ENCODE peak calls at places on chromosomes 13 and 19, in eight cellular contexts. One of them, this sample, is unnamed.

GRCh38 chr13:95926231-95926630 is 127.0 kb downstream of the UGGT2 start:
- DNase-seq in heart right ventricle: no peak
- DNase-seq in cerebellar nuclear complex: no peak
- DNase-seq in transverse colon: no peak
- DNase-seq in AG09309: no peak
- DNase-seq in SJSA1: no peak
- DNase-seq in EL: no peak
- DNase-seq in islet precursor cell: no peak
- DNase-seq in this sample: no peak

GRCh38 chr13:49459580-49459979 is 15.5 kb downstream of the SETDB2 start:
- DNase-seq in SJSA1: no peak
- DNase-seq in heart right ventricle: no peak
- DNase-seq in cerebellar nuclear complex: no peak
- DNase-seq in islet precursor cell: no peak
- DNase-seq in EL: no peak
- DNase-seq in transverse colon: no peak
- DNase-seq in AG09309: no peak
- DNase-seq in this sample: no peak

GRCh38 chr19:1248454-1249297 is at the start of gene MIDN:
- DNase-seq in AG09309: no peak
- DNase-seq in heart right ventricle: peak; percentile 89
- DNase-seq in EL: peak; percentile 89
- DNase-seq in islet precursor cell: peak; percentile 89
- DNase-seq in transverse colon: peak; percentile 88
- DNase-seq in cerebellar nuclear complex: no peak
- DNase-seq in SJSA1: peak; percentile 96
- DNase-seq in this sample: peak; percentile 93

GRCh38 chr19:29605653-29606419 is at the start of gene POP4:
- DNase-seq in islet precursor cell: peak; percentile 97
- DNase-seq in heart right ventricle: peak; percentile 98
- DNase-seq in cerebellar nuclear complex: peak; percentile 59
- DNase-seq in EL: peak; percentile 94
- DNase-seq in AG09309: peak; percentile 72
- DNase-seq in transverse colon: peak; percentile 98
- DNase-seq in SJSA1: peak; percentile 90
- DNase-seq in this sample: peak; percentile 98

GRCh38 chr19:3509566-3509989 is 3.5 kb downstream of the FZR1 start:
- DNase-seq in EL: peak; percentile 59
- DNase-seq in heart right ventricle: no peak
- DNase-seq in islet precursor cell: peak; percentile 91
- DNase-seq in transverse colon: no peak
- DNase-seq in AG09309: no peak
- DNase-seq in cerebellar nuclear complex: no peak
- DNase-seq in SJSA1: peak; percentile 47
- DNase-seq in this sample: no peak

GRCh38 chr19:58575183-58576041 is 2.3 kb upstream of the MZF1 start:
- DNase-seq in transverse colon: peak; percentile 89
- DNase-seq in islet precursor cell: peak; percentile 95
- DNase-seq in heart right ventricle: peak; percentile 91
- DNase-seq in EL: peak; percentile 91
- DNase-seq in cerebellar nuclear complex: no peak
- DNase-seq in AG09309: peak; percentile 49
- DNase-seq in SJSA1: peak; percentile 99
- DNase-seq in this sample: peak; percentile 97

GRCh38 chr13:47306991-47307390 is 410.1 kb upstream of the HTR2A start:
- DNase-seq in AG09309: no peak
- DNase-seq in SJSA1: no peak
- DNase-seq in EL: no peak
- DNase-seq in heart right ventricle: no peak
- DNase-seq in transverse colon: no peak
- DNase-seq in cerebellar nuclear complex: no peak
- DNase-seq in islet precursor cell: peak; percentile 70
- DNase-seq in this sample: no peak

GRCh38 chr19:17289489-17289888 is 7.8 kb downstream of the ANKLE1 start:
- DNase-seq in EL: peak; percentile 84
- DNase-seq in heart right ventricle: peak; percentile 77
- DNase-seq in transverse colon: peak; percentile 71
- DNase-seq in AG09309: peak; percentile 61
- DNase-seq in islet precursor cell: peak; percentile 93
- DNase-seq in SJSA1: peak; percentile 20
- DNase-seq in cerebellar nuclear complex: no peak
- DNase-seq in this sample: peak; percentile 77

GRCh38 chr19:40420766-40421467 is 4.9 kb downstream of the SERTAD1 start:
- DNase-seq in cerebellar nuclear complex: peak; percentile 45
- DNase-seq in transverse colon: peak; percentile 96
- DNase-seq in EL: peak; percentile 95
- DNase-seq in heart right ventricle: peak; percentile 96
- DNase-seq in AG09309: peak; percentile 62
- DNase-seq in SJSA1: peak; percentile 97
- DNase-seq in islet precursor cell: peak; percentile 97
- DNase-seq in this sample: peak; percentile 98

GRCh38 chr13:73273737-73274136 is 214.9 kb downstream of the KLF5 start:
- DNase-seq in EL: peak; percentile 88
- DNase-seq in cerebellar nuclear complex: no peak
- DNase-seq in heart right ventricle: no peak
- DNase-seq in AG09309: peak; percentile 73
- DNase-seq in SJSA1: peak; percentile 40
- DNase-seq in transverse colon: no peak
- DNase-seq in islet precursor cell: no peak
- DNase-seq in this sample: no peak

GRCh38 chr13:38743499-38743898 is 56.6 kb downstream of the FREM2 start:
- DNase-seq in islet precursor cell: no peak
- DNase-seq in SJSA1: no peak
- DNase-seq in AG09309: no peak
- DNase-seq in heart right ventricle: no peak
- DNase-seq in cerebellar nuclear complex: no peak
- DNase-seq in EL: no peak
- DNase-seq in transverse colon: no peak
- DNase-seq in this sample: no peak

GRCh38 chr19:690203-690602 is 5.0 kb downstream of the PRSS57 start:
- DNase-seq in cerebellar nuclear complex: no peak
- DNase-seq in islet precursor cell: no peak
- DNase-seq in transverse colon: no peak
- DNase-seq in SJSA1: no peak
- DNase-seq in AG09309: no peak
- DNase-seq in EL: no peak
- DNase-seq in heart right ventricle: peak; percentile 67
- DNase-seq in this sample: no peak

GRCh38 chr13:104650426-104650825 is 1584.2 kb upstream of the SLC10A2 start:
- DNase-seq in heart right ventricle: no peak
- DNase-seq in cerebellar nuclear complex: no peak
- DNase-seq in AG09309: no peak
- DNase-seq in SJSA1: no peak
- DNase-seq in EL: no peak
- DNase-seq in islet precursor cell: no peak
- DNase-seq in transverse colon: no peak
- DNase-seq in this sample: no peak

GRCh38 chr13:31903072-31903815 is 128.3 kb upstream of the FRY start:
- DNase-seq in EL: no peak
- DNase-seq in heart right ventricle: no peak
- DNase-seq in transverse colon: no peak
- DNase-seq in SJSA1: no peak
- DNase-seq in islet precursor cell: no peak
- DNase-seq in cerebellar nuclear complex: no peak
- DNase-seq in AG09309: no peak
- DNase-seq in this sample: no peak

GRCh38 chr19:18814063-18814462 is 17.7 kb upstream of the UPF1 start:
- DNase-seq in islet precursor cell: no peak
- DNase-seq in AG09309: no peak
- DNase-seq in transverse colon: no peak
- DNase-seq in cerebellar nuclear complex: no peak
- DNase-seq in heart right ventricle: no peak
- DNase-seq in EL: no peak
- DNase-seq in SJSA1: no peak
- DNase-seq in this sample: no peak

GRCh38 chr19:37763488-37763887 is 15.9 kb downstream of the ZNF573 start:
- DNase-seq in AG09309: no peak
- DNase-seq in transverse colon: no peak
- DNase-seq in heart right ventricle: no peak
- DNase-seq in SJSA1: no peak
- DNase-seq in cerebellar nuclear complex: no peak
- DNase-seq in EL: peak; percentile 28
- DNase-seq in islet precursor cell: no peak
- DNase-seq in this sample: no peak